ENCODE peak calls at places on chromosome 18, in ten cellular contexts. K is EL; A is HT1080; B is H9; R is GOT3; H is activated naive CD4-positive, alpha-beta T cell; J is right cardiac atrium; Y is A549; N is T-helper 1 cell; G is Calu3. D is an unnamed sample.

GRCh38 chr18:73163236-73163635 is 295.4 kb upstream of the NETO1 start:
- DNase-seq in K (no peak), A (no peak), B (no peak), R (no peak), H (no peak), J (no peak), Y (no peak), N (no peak), G (no peak), D (no peak)

GRCh38 chr18:26526966-26527234 is 21.5 kb downstream of the KCTD1 start:
- DNase-seq in K (no peak), A (no peak), B (no peak), R (no peak), H (no peak), J (no peak), Y (no peak), N (no peak), G (no peak), D (no peak)

GRCh38 chr18:70249118-70249517 is 39.7 kb upstream of the SOCS6 start:
- DNase-seq in K (peak; percentile 64), A (peak; percentile 80), B (no peak), R (no peak), H (no peak), J (no peak), Y (peak; percentile 22), N (no peak), G (no peak), D (no peak)

GRCh38 chr18:58657494-58657893 is 13.8 kb upstream of the MALT1 start:
- DNase-seq in K (no peak), A (no peak), B (no peak), R (no peak), H (no peak), J (no peak), Y (no peak), N (no peak), G (no peak), D (no peak)

GRCh38 chr18:71471963-71472725 is 1072.0 kb downstream of the CBLN2 start:
- DNase-seq in K (no peak), A (no peak), B (peak; percentile 45), R (no peak), H (no peak), J (no peak), Y (no peak), N (no peak), G (no peak), D (no peak)

GRCh38 chr18:53698907-53699306 is 525.6 kb downstream of the MBD2 start:
- DNase-seq in K (no peak), A (peak; percentile 26), B (peak; percentile 46), R (no peak), H (no peak), J (no peak), Y (peak; percentile 11), N (no peak), G (peak; percentile 30), D (peak; percentile 36)

GRCh38 chr18:34399892-34400291 is 175.2 kb upstream of the NOL4 start:
- DNase-seq in K (no peak), A (no peak), B (no peak), R (no peak), H (no peak), J (no peak), Y (no peak), N (no peak), G (no peak), D (no peak)

GRCh38 chr18:50853863-50854271 is 25.1 kb upstream of the ME2 start:
- DNase-seq in K (peak; percentile 65), A (peak; percentile 99), B (no peak), R (no peak), H (no peak), J (peak; percentile 28), Y (peak; percentile 79), N (no peak), G (peak; percentile 42), D (peak; percentile 57)

GRCh38 chr18:77071711-77072292 is 60.8 kb downstream of the MBP start:
- DNase-seq in K (peak; percentile 99), A (peak; percentile 76), B (no peak), R (no peak), H (no peak), J (peak; percentile 57), Y (peak; percentile 93), N (peak; percentile 73), G (no peak), D (no peak)

GRCh38 chr18:71887509-71887908 is 656.6 kb downstream of the CBLN2 start:
- DNase-seq in K (no peak), A (no peak), B (no peak), R (no peak), H (no peak), J (no peak), Y (no peak), N (no peak), G (no peak), D (no peak)

GRCh38 chr18:48534364-48534763 is 4.5 kb upstream of the CTIF start:
- DNase-seq in K (peak; percentile 90), A (peak; percentile 58), B (peak; percentile 13), R (no peak), H (no peak), J (no peak), Y (peak; percentile 22), N (no peak), G (no peak), D (no peak)

GRCh38 chr18:60549338-60549960 is 176.9 kb upstream of the MC4R start:
- DNase-seq in K (peak; percentile 63), A (peak; percentile 51), B (no peak), R (no peak), H (no peak), J (no peak), Y (peak; percentile 58), N (no peak), G (peak; percentile 30), D (no peak)